ENCODE peak calls at places on chromosomes 2 and 18, in four cellular contexts. D, Y, H and O are unnamed samples.
A peak's percentile ranks its signal among the peaks of the same experiment; 100 is the strongest.

GRCh38 chr18:45657357-45658335 is 42.4 kb downstream of the SLC14A2 start:
- DNase-seq in D (no peak), Y (peak; percentile 59), H (no peak), O (no peak)

GRCh38 chr2:19801367-19802087 is 100.3 kb downstream of the TTC32 start:
- DNase-seq in D (no peak), Y (no peak), H (no peak), O (peak; percentile 95)

GRCh38 chr2:221505605-221506004 is 66.5 kb downstream of the EPHA4 start:
- DNase-seq in D (no peak), Y (no peak), H (no peak), O (no peak)

GRCh38 chr2:179355881-179356280 is 91.2 kb upstream of the SESTD1 start:
- DNase-seq in D (no peak), Y (no peak), H (no peak), O (no peak)

GRCh38 chr2:143600136-143600535 is 470.9 kb downstream of the ARHGAP15 start:
- DNase-seq in D (no peak), Y (no peak), H (no peak), O (no peak)

GRCh38 chr2:188788621-188789020 is 185.6 kb upstream of the COL3A1 start:
- DNase-seq in D (no peak), Y (peak; percentile 35), H (no peak), O (peak; percentile 55)

GRCh38 chr2:134791606-134792005 is 46.8 kb upstream of the ACMSD start:
- DNase-seq in D (no peak), Y (no peak), H (no peak), O (no peak)

GRCh38 chr18:50726960-50727589 is 92.7 kb downstream of the MRO start:
- DNase-seq in D (no peak), Y (no peak), H (peak; percentile 41), O (no peak)

GRCh38 chr2:230794472-230794871 is 70.3 kb upstream of the ITM2C start:
- DNase-seq in D (no peak), Y (peak; percentile 53), H (no peak), O (no peak)

GRCh38 chr2:215678094-215678493 is 242.2 kb upstream of the FN1 start:
- DNase-seq in D (no peak), Y (no peak), H (no peak), O (no peak)

GRCh38 chr18:70385474-70385873 is 96.6 kb downstream of the SOCS6 start:
- DNase-seq in D (peak; percentile 50), Y (peak; percentile 21), H (no peak), O (no peak)

GRCh38 chr2:235812185-235812670 is 318.4 kb downstream of the AGAP1 start:
- DNase-seq in D (no peak), Y (no peak), H (no peak), O (no peak)

GRCh38 chr2:75195076-75195691 is 4.1 kb downstream of the TACR1 start:
- DNase-seq in D (no peak), Y (no peak), H (no peak), O (no peak)

GRCh38 chr18:58287626-58288289 is 243.7 kb downstream of the NEDD4L start:
- DNase-seq in D (no peak), Y (no peak), H (no peak), O (no peak)

GRCh38 chr2:182920631-182921056 is 54.2 kb upstream of the FRZB start:
- DNase-seq in D (no peak), Y (no peak), H (no peak), O (no peak)

GRCh38 chr2:43284967-43285366 is 58.6 kb upstream of the ZFP36L2 start:
- DNase-seq in D (no peak), Y (no peak), H (no peak), O (no peak)

GRCh38 chr2:72883356-72883962 is 3.7 kb upstream of the SPR start:
- DNase-seq in D (peak; percentile 57), Y (peak; percentile 59), H (no peak), O (peak; percentile 34)

GRCh38 chr18:9348766-9349165 is 14.2 kb downstream of the TWSG1 start:
- DNase-seq in D (no peak), Y (no peak), H (no peak), O (no peak)

GRCh38 chr2:16392647-16393482 is 272.8 kb downstream of the CYRIA start:
- DNase-seq in D (no peak), Y (no peak), H (no peak), O (no peak)

GRCh38 chr18:77106331-77106730 is 26.3 kb downstream of the MBP start:
- DNase-seq in D (peak; percentile 8), Y (peak; percentile 95), H (no peak), O (no peak)

GRCh38 chr18:39463986-39464385 is 1898.4 kb upstream of the CELF4 start:
- DNase-seq in D (no peak), Y (no peak), H (no peak), O (no peak)

GRCh38 chr2:133362061-133362476 is 206.2 kb downstream of the NCKAP5 start:
- DNase-seq in D (no peak), Y (peak; percentile 5), H (no peak), O (peak; percentile 9)

GRCh38 chr2:61141151-61141550 is 20.8 kb upstream of the C2orf74 start:
- DNase-seq in D (no peak), Y (no peak), H (no peak), O (no peak)

GRCh38 chr18:6058941-6059340 is 163.6 kb upstream of the TMEM200C start:
- DNase-seq in D (no peak), Y (no peak), H (no peak), O (no peak)

GRCh38 chr18:13647761-13648160 is 78.6 kb downstream of the FAM210A start:
- DNase-seq in D (no peak), Y (no peak), H (no peak), O (no peak)
- TF ChIP-seq MYC in D (no peak), Y (no peak), H (no peak), O (no peak)

GRCh38 chr2:71530246-71530986 is 77.1 kb downstream of the DYSF start:
- DNase-seq in D (peak; percentile 59), Y (peak; percentile 68), H (no peak), O (peak; percentile 83)
- TF ChIP-seq MYC in D (no peak), Y (no peak), H (no peak), O (no peak)

DNA sequence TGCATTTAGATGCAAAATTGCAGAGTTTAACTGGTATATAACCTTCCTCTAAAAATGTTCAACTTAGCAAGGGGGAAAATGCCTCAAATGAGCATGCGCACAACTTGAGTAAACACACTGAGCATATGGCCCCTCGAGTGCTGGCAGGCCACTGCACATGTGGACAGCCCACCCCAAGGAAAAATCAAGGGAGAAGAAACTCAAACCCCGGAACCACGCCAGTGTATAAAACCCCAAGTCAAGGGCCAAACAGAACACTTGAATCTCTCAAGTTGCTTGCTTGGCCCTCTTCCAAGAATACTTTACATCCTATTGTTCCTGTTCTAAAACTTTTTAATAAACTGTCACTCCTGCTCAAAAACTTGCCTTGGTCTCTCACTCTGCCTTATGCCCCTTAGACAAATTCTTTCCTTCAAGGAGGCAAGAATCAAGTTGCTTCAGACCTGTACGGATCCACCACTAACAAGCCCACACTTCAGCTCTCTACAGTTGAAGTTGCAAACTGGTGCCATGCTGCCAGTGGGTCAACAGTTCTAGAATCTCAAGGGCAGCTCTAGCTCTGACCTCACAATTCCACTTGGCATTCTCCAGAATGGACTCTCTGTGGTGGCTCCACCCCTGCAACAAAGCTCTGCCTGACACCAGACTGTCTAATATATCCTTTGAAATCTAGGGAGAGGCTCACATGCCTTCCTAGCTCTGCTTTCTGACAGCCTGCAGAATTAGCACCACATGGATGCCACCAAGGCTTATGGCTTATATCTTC is 38.9 kb downstream of the HIBCH start:
- DNase-seq in D (no peak), Y (no peak), H (no peak), O (no peak)
- TF ChIP-seq MYC in D (no peak), Y (no peak), H (no peak), O (no peak)

GRCh38 chr2:64019975-64020281 is 700 bp upstream of the VPS54 start:
- DNase-seq in D (no peak), Y (no peak), H (no peak), O (no peak)

GRCh38 chr2:64024259-64024949 is 5.2 kb upstream of the VPS54 start:
- DNase-seq in D (no peak), Y (no peak), H (no peak), O (no peak)

GRCh38 chr2:64019083-64019974 is at the start of gene VPS54:
- DNase-seq in D (peak; percentile 73), Y (peak; percentile 77), H (no peak), O (peak; percentile 79)

GRCh38 chr2:64023485-64024258 is 4.4 kb upstream of the VPS54 start:
- DNase-seq in D (no peak), Y (peak; percentile 26), H (no peak), O (no peak)

DNA sequence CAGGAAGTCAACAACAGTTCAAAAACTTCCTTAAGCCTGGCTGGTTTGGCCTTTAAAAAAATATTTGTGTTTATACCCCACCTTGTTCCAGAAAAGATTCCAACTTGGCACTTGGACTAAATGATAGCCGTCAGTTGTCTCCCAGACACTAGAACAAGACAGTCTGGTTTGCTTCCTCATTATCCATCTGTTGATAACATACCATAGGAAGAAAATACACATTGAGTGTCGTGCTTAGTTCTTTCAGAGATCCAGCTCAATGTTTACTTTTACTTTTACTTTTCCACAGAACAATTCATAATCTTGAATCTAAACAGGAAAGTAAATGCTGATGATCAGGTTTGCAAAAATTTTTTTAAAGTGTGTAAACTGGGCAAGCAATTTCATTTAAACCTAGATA is 2.4 kb upstream of the VPS54 start:
- DNase-seq in D (no peak), Y (no peak), H (no peak), O (no peak)
- TF ChIP-seq MYC in D (no peak), Y (no peak), H (no peak), O (no peak)